ENCODE peak calls at places on chromosomes 12 and 14, in ten cellular contexts. One of them, this sample, is unnamed.
A peak's percentile ranks its signal among the peaks of the same experiment; 100 is the strongest.

GRCh38 chr14:104956290-104956890 is 21.8 kb downstream of the AHNAK2 start:
- DNase-seq in stomach: no peak
- DNase-seq in esophagus squamous epithelium: no peak
- DNase-seq in prostate gland: no peak
- DNase-seq in ovary: peak; percentile 17
- DNase-seq in uterus: no peak
- DNase-seq in testis: no peak
- DNase-seq in gastrocnemius medialis: no peak
- DNase-seq in endothelial cell of umbilical vein: no peak
- DNase-seq in right lobe of liver: no peak
- DNase-seq in this sample: peak; percentile 14

GRCh38 chr12:117231750-117232149 is 41.5 kb upstream of the FBXO21 start:
- DNase-seq in right lobe of liver: no peak
- DNase-seq in gastrocnemius medialis: no peak
- DNase-seq in testis: no peak
- DNase-seq in esophagus squamous epithelium: no peak
- DNase-seq in stomach: no peak
- DNase-seq in endothelial cell of umbilical vein: no peak
- DNase-seq in prostate gland: no peak
- DNase-seq in uterus: no peak
- DNase-seq in ovary: no peak
- DNase-seq in this sample: no peak

GRCh38 chr12:3603576-3603975 is 112.6 kb downstream of the PRMT8 start:
- DNase-seq in ovary: no peak
- DNase-seq in prostate gland: no peak
- DNase-seq in uterus: no peak
- DNase-seq in gastrocnemius medialis: no peak
- DNase-seq in right lobe of liver: no peak
- DNase-seq in testis: no peak
- DNase-seq in esophagus squamous epithelium: no peak
- DNase-seq in endothelial cell of umbilical vein: no peak
- DNase-seq in stomach: no peak
- DNase-seq in this sample: no peak

GRCh38 chr12:11763760-11764520 is 114.5 kb downstream of the ETV6 start:
- DNase-seq in ovary: no peak
- DNase-seq in prostate gland: no peak
- DNase-seq in gastrocnemius medialis: no peak
- DNase-seq in endothelial cell of umbilical vein: no peak
- DNase-seq in esophagus squamous epithelium: no peak
- DNase-seq in testis: no peak
- DNase-seq in right lobe of liver: no peak
- DNase-seq in uterus: no peak
- DNase-seq in stomach: no peak
- DNase-seq in this sample: no peak

GRCh38 chr12:122018457-122018856 is 3.2 kb upstream of the BCL7A start:
- DNase-seq in stomach: no peak
- DNase-seq in prostate gland: no peak
- DNase-seq in uterus: no peak
- DNase-seq in esophagus squamous epithelium: no peak
- DNase-seq in gastrocnemius medialis: no peak
- DNase-seq in testis: no peak
- DNase-seq in ovary: no peak
- DNase-seq in right lobe of liver: no peak
- DNase-seq in endothelial cell of umbilical vein: no peak
- DNase-seq in this sample: no peak

GRCh38 chr12:75710361-75711069 is 199.1 kb upstream of the KRR1 start:
- DNase-seq in esophagus squamous epithelium: no peak
- DNase-seq in testis: no peak
- DNase-seq in stomach: no peak
- DNase-seq in prostate gland: no peak
- DNase-seq in gastrocnemius medialis: no peak
- DNase-seq in right lobe of liver: no peak
- DNase-seq in ovary: no peak
- DNase-seq in uterus: no peak
- DNase-seq in endothelial cell of umbilical vein: no peak
- DNase-seq in this sample: no peak

GRCh38 chr12:114975283-114975973 is 291.5 kb upstream of the TBX3 start:
- DNase-seq in right lobe of liver: no peak
- DNase-seq in esophagus squamous epithelium: no peak
- DNase-seq in ovary: peak; percentile 25
- DNase-seq in stomach: no peak
- DNase-seq in uterus: peak; percentile 63
- DNase-seq in endothelial cell of umbilical vein: no peak
- DNase-seq in gastrocnemius medialis: no peak
- DNase-seq in testis: no peak
- DNase-seq in prostate gland: no peak
- DNase-seq in this sample: no peak

GRCh38 chr12:92915365-92915764 is 13.7 kb downstream of the EEA1 start:
- DNase-seq in uterus: no peak
- DNase-seq in ovary: no peak
- DNase-seq in endothelial cell of umbilical vein: no peak
- DNase-seq in esophagus squamous epithelium: no peak
- DNase-seq in stomach: no peak
- DNase-seq in prostate gland: no peak
- DNase-seq in testis: no peak
- DNase-seq in gastrocnemius medialis: no peak
- DNase-seq in right lobe of liver: no peak
- DNase-seq in this sample: no peak

GRCh38 chr14:99191663-99192621 is 80.1 kb downstream of the BCL11B start:
- DNase-seq in right lobe of liver: no peak
- DNase-seq in ovary: peak; percentile 71
- DNase-seq in testis: peak; percentile 60
- DNase-seq in endothelial cell of umbilical vein: peak; percentile 46
- DNase-seq in gastrocnemius medialis: no peak
- DNase-seq in prostate gland: peak; percentile 68
- DNase-seq in esophagus squamous epithelium: no peak
- DNase-seq in uterus: peak; percentile 35
- DNase-seq in stomach: peak; percentile 71
- DNase-seq in this sample: no peak

GRCh38 chr14:102203382-102203781 is 63.7 kb downstream of the WDR20 start:
- DNase-seq in stomach: no peak
- DNase-seq in prostate gland: no peak
- DNase-seq in ovary: no peak
- DNase-seq in esophagus squamous epithelium: no peak
- DNase-seq in right lobe of liver: no peak
- DNase-seq in gastrocnemius medialis: no peak
- DNase-seq in endothelial cell of umbilical vein: no peak
- DNase-seq in testis: no peak
- DNase-seq in uterus: no peak
- DNase-seq in this sample: no peak

GRCh38 chr12:121753844-121754264 is 39.6 kb downstream of the RHOF start:
- DNase-seq in testis: peak; percentile 79
- DNase-seq in gastrocnemius medialis: peak; percentile 58
- DNase-seq in stomach: peak; percentile 79
- DNase-seq in ovary: no peak
- DNase-seq in right lobe of liver: peak; percentile 95
- DNase-seq in esophagus squamous epithelium: no peak
- DNase-seq in prostate gland: peak; percentile 69
- DNase-seq in uterus: no peak
- DNase-seq in endothelial cell of umbilical vein: no peak
- DNase-seq in this sample: peak; percentile 69

GRCh38 chr14:54392131-54392859 is 4.5 kb upstream of the CDKN3 start:
- DNase-seq in testis: peak; percentile 72
- DNase-seq in uterus: no peak
- DNase-seq in endothelial cell of umbilical vein: no peak
- DNase-seq in gastrocnemius medialis: no peak
- DNase-seq in stomach: no peak
- DNase-seq in esophagus squamous epithelium: no peak
- DNase-seq in prostate gland: no peak
- DNase-seq in right lobe of liver: no peak
- DNase-seq in ovary: no peak
- DNase-seq in this sample: no peak

GRCh38 chr12:90999946-91000345 is 4.8 kb downstream of the EPYC start:
- DNase-seq in esophagus squamous epithelium: no peak
- DNase-seq in endothelial cell of umbilical vein: no peak
- DNase-seq in right lobe of liver: no peak
- DNase-seq in gastrocnemius medialis: no peak
- DNase-seq in ovary: no peak
- DNase-seq in testis: no peak
- DNase-seq in uterus: no peak
- DNase-seq in stomach: no peak
- DNase-seq in prostate gland: no peak
- DNase-seq in this sample: no peak

GRCh38 chr12:33429468-33429867 is 10.2 kb downstream of the SYT10 start:
- DNase-seq in uterus: no peak
- DNase-seq in esophagus squamous epithelium: no peak
- DNase-seq in prostate gland: no peak
- DNase-seq in gastrocnemius medialis: no peak
- DNase-seq in endothelial cell of umbilical vein: no peak
- DNase-seq in testis: no peak
- DNase-seq in right lobe of liver: no peak
- DNase-seq in stomach: no peak
- DNase-seq in ovary: no peak
- DNase-seq in this sample: no peak

GRCh38 chr12:127075981-127076380 is 1191.0 kb upstream of the TMEM132C start:
- DNase-seq in uterus: no peak
- DNase-seq in right lobe of liver: no peak
- DNase-seq in gastrocnemius medialis: no peak
- DNase-seq in esophagus squamous epithelium: no peak
- DNase-seq in stomach: no peak
- DNase-seq in endothelial cell of umbilical vein: no peak
- DNase-seq in testis: no peak
- DNase-seq in prostate gland: no peak
- DNase-seq in ovary: no peak
- DNase-seq in this sample: no peak

GRCh38 chr12:120132863-120133385 is 16.4 kb upstream of the RAB35 start:
- DNase-seq in esophagus squamous epithelium: no peak
- DNase-seq in stomach: peak; percentile 43
- DNase-seq in endothelial cell of umbilical vein: no peak
- DNase-seq in gastrocnemius medialis: no peak
- DNase-seq in testis: no peak
- DNase-seq in prostate gland: no peak
- DNase-seq in right lobe of liver: peak; percentile 22
- DNase-seq in uterus: no peak
- DNase-seq in ovary: no peak
- DNase-seq in this sample: no peak
- TF ChIP-seq POLR2A in esophagus squamous epithelium: no peak
- TF ChIP-seq POLR2A in stomach: no peak
- TF ChIP-seq POLR2A in endothelial cell of umbilical vein: no peak
- TF ChIP-seq POLR2A in gastrocnemius medialis: no peak
- TF ChIP-seq POLR2A in testis: no peak
- TF ChIP-seq POLR2A in prostate gland: no peak
- TF ChIP-seq POLR2A in right lobe of liver: no peak
- TF ChIP-seq POLR2A in uterus: no peak
- TF ChIP-seq POLR2A in ovary: no peak
- TF ChIP-seq POLR2A in this sample: no peak

GRCh38 chr12:132043216-132043615 is 93.5 kb downstream of the EP400 start:
- DNase-seq in stomach: no peak
- DNase-seq in endothelial cell of umbilical vein: no peak
- DNase-seq in testis: no peak
- DNase-seq in right lobe of liver: no peak
- DNase-seq in gastrocnemius medialis: no peak
- DNase-seq in prostate gland: no peak
- DNase-seq in uterus: no peak
- DNase-seq in esophagus squamous epithelium: no peak
- DNase-seq in ovary: no peak
- DNase-seq in this sample: no peak

GRCh38 chr12:132045751-132046150 is 96.0 kb downstream of the EP400 start:
- DNase-seq in stomach: no peak
- DNase-seq in gastrocnemius medialis: no peak
- DNase-seq in prostate gland: no peak
- DNase-seq in ovary: no peak
- DNase-seq in testis: no peak
- DNase-seq in right lobe of liver: no peak
- DNase-seq in uterus: no peak
- DNase-seq in esophagus squamous epithelium: no peak
- DNase-seq in endothelial cell of umbilical vein: no peak
- DNase-seq in this sample: no peak

GRCh38 chr12:132044661-132045412 is 95.1 kb downstream of the EP400 start:
- DNase-seq in prostate gland: no peak
- DNase-seq in right lobe of liver: peak; percentile 0
- DNase-seq in uterus: no peak
- DNase-seq in esophagus squamous epithelium: no peak
- DNase-seq in gastrocnemius medialis: no peak
- DNase-seq in ovary: no peak
- DNase-seq in stomach: no peak
- DNase-seq in endothelial cell of umbilical vein: no peak
- DNase-seq in testis: no peak
- DNase-seq in this sample: no peak

GRCh38 chr12:132043770-132044467 is 94.2 kb downstream of the EP400 start:
- DNase-seq in stomach: no peak
- DNase-seq in gastrocnemius medialis: no peak
- DNase-seq in testis: no peak
- DNase-seq in prostate gland: no peak
- DNase-seq in right lobe of liver: peak; percentile 46
- DNase-seq in uterus: no peak
- DNase-seq in esophagus squamous epithelium: no peak
- DNase-seq in endothelial cell of umbilical vein: no peak
- DNase-seq in ovary: no peak
- DNase-seq in this sample: no peak

GRCh38 chr12:132040906-132041606 is 91.3 kb downstream of the EP400 start:
- DNase-seq in endothelial cell of umbilical vein: no peak
- DNase-seq in prostate gland: no peak
- DNase-seq in testis: no peak
- DNase-seq in gastrocnemius medialis: no peak
- DNase-seq in right lobe of liver: peak; percentile 50
- DNase-seq in stomach: no peak
- DNase-seq in ovary: no peak
- DNase-seq in esophagus squamous epithelium: no peak
- DNase-seq in uterus: no peak
- DNase-seq in this sample: peak; percentile 40
- H3K36me3 ChIP-seq in endothelial cell of umbilical vein: peaks cover 43% of the 10 kb centered on the region
- H3K36me3 ChIP-seq in prostate gland: peaks cover 25% of the 10 kb centered on the region
- H3K36me3 ChIP-seq in testis: no peaks in the 10 kb centered on the region
- H3K36me3 ChIP-seq in gastrocnemius medialis: no peaks in the 10 kb centered on the region
- H3K36me3 ChIP-seq in right lobe of liver: no peaks in the 10 kb centered on the region
- H3K36me3 ChIP-seq in stomach: peaks cover 93% of the 10 kb centered on the region
- H3K36me3 ChIP-seq in ovary: no peaks in the 10 kb centered on the region
- H3K36me3 ChIP-seq in esophagus squamous epithelium: peaks cover 100% of the 10 kb centered on the region
- H3K36me3 ChIP-seq in uterus: no peaks in the 10 kb centered on the region
- H3K36me3 ChIP-seq in this sample: peaks cover 92% of the 10 kb centered on the region

GRCh38 chr14:21437063-21437901 is 18.6 kb downstream of the CHD8 start:
- DNase-seq in uterus: peak; percentile 100
- DNase-seq in right lobe of liver: peak; percentile 99
- DNase-seq in testis: peak; percentile 99
- DNase-seq in prostate gland: peak; percentile 98
- DNase-seq in esophagus squamous epithelium: peak; percentile 92
- DNase-seq in endothelial cell of umbilical vein: peak; percentile 98
- DNase-seq in gastrocnemius medialis: peak; percentile 97
- DNase-seq in ovary: peak; percentile 100
- DNase-seq in stomach: peak; percentile 98
- DNase-seq in this sample: peak; percentile 99
- TF ChIP-seq POLR2A in uterus: peak; percentile 52
- TF ChIP-seq POLR2A in right lobe of liver: peak; percentile 60
- TF ChIP-seq POLR2A in testis: no peak
- TF ChIP-seq POLR2A in prostate gland: peak; percentile 47
- TF ChIP-seq POLR2A in esophagus squamous epithelium: no peak
- TF ChIP-seq POLR2A in endothelial cell of umbilical vein: peak; percentile 85
- TF ChIP-seq POLR2A in gastrocnemius medialis: peak; percentile 41
- TF ChIP-seq POLR2A in ovary: peak; percentile 44
- TF ChIP-seq POLR2A in stomach: no peak
- TF ChIP-seq POLR2A in this sample: no peak

DNA sequence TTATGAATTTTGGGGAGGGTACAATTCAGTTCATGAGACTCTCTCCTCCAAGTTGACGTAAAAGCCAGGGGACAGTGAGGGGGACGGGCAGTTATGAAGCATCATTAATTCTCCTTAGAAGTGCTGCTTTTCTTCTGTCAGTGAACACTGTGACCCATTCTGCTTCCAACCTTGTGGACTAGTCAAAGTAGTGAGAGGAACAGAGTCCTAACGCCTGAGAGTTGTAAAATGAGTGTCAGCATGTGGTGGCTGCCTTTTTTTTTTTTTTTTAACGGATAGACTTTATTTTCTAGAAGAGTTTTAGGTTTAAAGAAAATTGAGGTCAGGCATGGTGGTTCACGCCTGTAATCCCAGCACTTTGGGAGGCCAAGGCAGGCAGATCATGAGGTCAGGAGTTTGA is 15.5 kb downstream of the RESF1 start:
- DNase-seq in gastrocnemius medialis: no peak
- DNase-seq in esophagus squamous epithelium: no peak
- DNase-seq in endothelial cell of umbilical vein: no peak
- DNase-seq in stomach: no peak
- DNase-seq in uterus: no peak
- DNase-seq in right lobe of liver: no peak
- DNase-seq in prostate gland: no peak
- DNase-seq in ovary: no peak
- DNase-seq in testis: no peak
- DNase-seq in this sample: no peak
- H3K36me3 ChIP-seq in gastrocnemius medialis: peaks cover 5% of the 10 kb centered on the region
- H3K36me3 ChIP-seq in esophagus squamous epithelium: peaks cover 100% of the 10 kb centered on the region
- H3K36me3 ChIP-seq in endothelial cell of umbilical vein: peaks cover 23% of the 10 kb centered on the region
- H3K36me3 ChIP-seq in stomach: peaks cover 95% of the 10 kb centered on the region
- H3K36me3 ChIP-seq in uterus: no peaks in the 10 kb centered on the region
- H3K36me3 ChIP-seq in right lobe of liver: no peaks in the 10 kb centered on the region
- H3K36me3 ChIP-seq in prostate gland: no peaks in the 10 kb centered on the region
- H3K36me3 ChIP-seq in ovary: peaks cover 4% of the 10 kb centered on the region
- H3K36me3 ChIP-seq in testis: no peaks in the 10 kb centered on the region
- H3K36me3 ChIP-seq in this sample: peaks cover 89% of the 10 kb centered on the region